ENCODE peak calls at places on chromosomes 4 and X, in six cellular contexts. X is stimulated activated CD4-positive, alpha-beta T cell treated with anti-CD3 and anti-CD28 coated beads, Interleukin-12 subunit alpha, Interleukin-12 subunit beta, amount 100 ng/mL, for 48 hours; W is fibroblast of gingiva; Q is mesothelial cell of epicardium; V is upper lobe of right lung; T is activated naive CD8-positive, alpha-beta T cell treated with anti-CD3 and anti-CD28 coated beads, Interleukin-2, amount 50 U/mL, for 24 hours. P is an unnamed sample.

GRCh38 chrX:121336831-121337421 is 289.5 kb downstream of the GLUD2 start:
- DNase-seq in X (no peak), V (no peak), Q (no peak), W (no peak), T (no peak), P (no peak)

GRCh38 chr4:129335263-129335662 is 239.3 kb downstream of the C4orf33 start:
- DNase-seq in X (no peak), V (no peak), T (no peak), W (no peak), Q (no peak), P (no peak)

GRCh38 chrX:71930298-71930697 is 19.7 kb downstream of the NHSL2 start:
- DNase-seq in V (no peak), W (peak; percentile 1), T (no peak), Q (no peak), X (no peak), P (no peak)

GRCh38 chrX:78322863-78323262 is 4.5 kb downstream of the CYSLTR1 start:
- DNase-seq in T (no peak), W (no peak), V (no peak), X (no peak), Q (no peak), P (no peak)

GRCh38 chr4:142036795-142037583 is 400.6 kb downstream of the IL15 start:
- DNase-seq in T (no peak), V (no peak), Q (no peak), X (no peak), W (no peak), P (no peak)

GRCh38 chrX:53262918-53263394 is 18.4 kb downstream of the IQSEC2 start:
- DNase-seq in V (no peak), X (no peak), Q (no peak), T (peak; percentile 21), W (peak; percentile 35), P (no peak)

GRCh38 chr4:38760915-38761314 is 21.9 kb downstream of the TLR10 start:
- DNase-seq in Q (no peak), T (no peak), X (no peak), V (no peak), W (no peak), P (no peak)

GRCh38 chr4:110088670-110089069 is 109.7 kb downstream of the ELOVL6 start:
- DNase-seq in X (no peak), V (no peak), W (peak; percentile 71), T (no peak), Q (no peak), P (no peak)